ENCODE peak calls at places on chromosomes 1 and 21, in six cellular contexts. Z is kidney, Q is endodermal cell, P is dermis blood vessel endothelial cell, G is Calu3, T is H9. J is an unnamed sample.
A peak's percentile ranks its signal among the peaks of the same experiment; 100 is the strongest.

GRCh38 chr1:229046251-229046853 is 224.6 kb upstream of the RAB4A start:
- DNase-seq in Z (no peak), Q (peak; percentile 43), P (no peak), G (no peak), T (no peak), J (no peak)

GRCh38 chr1:237471377-237471776 is 419.3 kb downstream of the ZP4 start:
- DNase-seq in Z (no peak), Q (no peak), P (no peak), G (no peak), T (no peak), J (no peak)

GRCh38 chr1:107895403-107896181 is 69.4 kb downstream of the VAV3 start:
- DNase-seq in Z (peak; percentile 41), Q (no peak), P (peak; percentile 53), G (no peak), T (no peak), J (no peak)

GRCh38 chr21:21232320-21232719 is 234.1 kb downstream of the NCAM2 start:
- DNase-seq in Z (no peak), Q (no peak), P (peak; percentile 0), G (no peak), T (no peak), J (no peak)

GRCh38 chr1:205301220-205301821 is 20.2 kb downstream of the NUAK2 start:
- DNase-seq in Z (peak; percentile 97), Q (peak; percentile 99), P (peak; percentile 83), G (peak; percentile 78), T (peak; percentile 98), J (no peak)

GRCh38 chr1:8427493-8427892 is 109.6 kb downstream of the SLC45A1 start:
- DNase-seq in Z (no peak), Q (no peak), P (no peak), G (no peak), T (no peak), J (no peak)

GRCh38 chr1:17671314-17671705 is 83.8 kb upstream of the ACTL8 start:
- DNase-seq in Z (no peak), Q (no peak), P (no peak), G (no peak), T (no peak), J (no peak)

GRCh38 chr1:36710008-36710407 is 227.3 kb upstream of the CSF3R start:
- DNase-seq in Z (no peak), Q (no peak), P (no peak), G (no peak), T (no peak), J (no peak)

GRCh38 chr1:39087109-39087834 is 61.1 kb downstream of the NDUFS5 start:
- DNase-seq in Z (no peak), Q (no peak), P (no peak), G (no peak), T (no peak), J (no peak)

GRCh38 chr1:94037392-94038229 is 83.3 kb downstream of the ABCA4 start:
- DNase-seq in Z (no peak), Q (no peak), P (peak; percentile 59), G (no peak), T (no peak), J (no peak)

GRCh38 chr1:25565188-25565591 is 21.8 kb downstream of the LDLRAP1 start:
- DNase-seq in Z (no peak), Q (no peak), P (no peak), G (no peak), T (no peak), J (no peak)

GRCh38 chr1:115838426-115838804 is 2.5 kb downstream of the NHLH2 start:
- DNase-seq in Z (peak; percentile 42), Q (peak; percentile 79), P (peak; percentile 4), G (no peak), T (peak; percentile 55), J (no peak)

GRCh38 chr1:234544094-234544579 is 65.2 kb upstream of the TARBP1 start:
- DNase-seq in Z (no peak), Q (peak; percentile 42), P (peak; percentile 97), G (peak; percentile 63), T (peak; percentile 8), J (no peak)

GRCh38 chr1:52263153-52263910 is 102.7 kb downstream of the CC2D1B start:
- DNase-seq in Z (no peak), Q (no peak), P (peak; percentile 60), G (no peak), T (no peak), J (no peak)

GRCh38 chr1:55929652-55930051 is 649.7 kb downstream of the PLPP3 start:
- DNase-seq in Z (no peak), Q (no peak), P (no peak), G (no peak), T (no peak), J (no peak)

GRCh38 chr1:27475707-27476106 is 14.3 kb downstream of the WASF2 start:
- DNase-seq in Z (no peak), Q (no peak), P (no peak), G (no peak), T (no peak), J (no peak)

GRCh38 chr1:10624256-10625050 is 149.7 kb downstream of the PEX14 start:
- DNase-seq in Z (no peak), Q (peak; percentile 44), P (no peak), G (no peak), T (peak; percentile 20), J (peak; percentile 87)

GRCh38 chr1:3034728-3035610 is 13.7 kb downstream of the ACTRT2 start:
- DNase-seq in Z (peak; percentile 62), Q (peak; percentile 23), P (no peak), G (no peak), T (no peak), J (no peak)

GRCh38 chr1:116503535-116504307 is 67.1 kb downstream of the CD58 start:
- DNase-seq in Z (peak; percentile 72), Q (no peak), P (no peak), G (no peak), T (no peak), J (no peak)